ENCODE peak calls at places on chromosomes 3 and 15, in six cellular contexts. One of them, this sample, is unnamed.

GRCh38 chr15:60052796-60053195 is 48.7 kb downstream of the FOXB1 start:
- DNase-seq in type B pancreatic cell: no peak
- DNase-seq in aorta: no peak
- DNase-seq in RWPE1: peak; percentile 45
- DNase-seq in NCI-H2081: no peak
- DNase-seq in H1: no peak
- DNase-seq in this sample: peak; percentile 46

GRCh38 chr3:11136871-11137626 is 17.2 kb upstream of the HRH1 start:
- DNase-seq in H1: no peak
- DNase-seq in type B pancreatic cell: no peak
- DNase-seq in RWPE1: peak; percentile 99
- DNase-seq in NCI-H2081: no peak
- DNase-seq in aorta: peak; percentile 88
- DNase-seq in this sample: peak; percentile 100

GRCh38 chr15:75775296-75776074 is 62.8 kb upstream of the CSPG4 start:
- DNase-seq in aorta: no peak
- DNase-seq in type B pancreatic cell: peak; percentile 66
- DNase-seq in RWPE1: peak; percentile 26
- DNase-seq in H1: no peak
- DNase-seq in NCI-H2081: no peak
- DNase-seq in this sample: no peak

GRCh38 chr3:62718515-62719320 is 156.5 kb downstream of the CADPS start:
- DNase-seq in NCI-H2081: peak; percentile 8
- DNase-seq in type B pancreatic cell: no peak
- DNase-seq in aorta: no peak
- DNase-seq in H1: no peak
- DNase-seq in RWPE1: peak; percentile 74
- DNase-seq in this sample: peak; percentile 49

GRCh38 chr3:124529826-124530571 is 200.3 kb upstream of the UMPS start:
- DNase-seq in NCI-H2081: no peak
- DNase-seq in aorta: no peak
- DNase-seq in type B pancreatic cell: no peak
- DNase-seq in H1: no peak
- DNase-seq in RWPE1: no peak
- DNase-seq in this sample: no peak

GRCh38 chr3:37718647-37719046 is 143.0 kb upstream of the CTDSPL start:
- DNase-seq in type B pancreatic cell: no peak
- DNase-seq in aorta: no peak
- DNase-seq in RWPE1: no peak
- DNase-seq in H1: no peak
- DNase-seq in NCI-H2081: no peak
- DNase-seq in this sample: no peak

GRCh38 chr3:170641510-170642236 is 55.8 kb upstream of the SLC7A14 start:
- DNase-seq in H1: no peak
- DNase-seq in RWPE1: no peak
- DNase-seq in aorta: no peak
- DNase-seq in type B pancreatic cell: no peak
- DNase-seq in NCI-H2081: no peak
- DNase-seq in this sample: no peak

GRCh38 chr3:107241217-107241616 is 136.0 kb upstream of the CCDC54 start:
- DNase-seq in NCI-H2081: peak; percentile 13
- DNase-seq in type B pancreatic cell: no peak
- DNase-seq in aorta: peak; percentile 60
- DNase-seq in RWPE1: peak; percentile 54
- DNase-seq in H1: no peak
- DNase-seq in this sample: no peak

GRCh38 chr15:55526559-55527036 is 18.6 kb upstream of the DNAAF4 start:
- DNase-seq in type B pancreatic cell: no peak
- DNase-seq in NCI-H2081: no peak
- DNase-seq in RWPE1: peak; percentile 28
- DNase-seq in H1: no peak
- DNase-seq in aorta: no peak
- DNase-seq in this sample: no peak

GRCh38 chr3:99895106-99895705 is 77.5 kb downstream of the CMSS1 start:
- DNase-seq in aorta: no peak
- DNase-seq in RWPE1: no peak
- DNase-seq in H1: no peak
- DNase-seq in NCI-H2081: no peak
- DNase-seq in type B pancreatic cell: no peak
- DNase-seq in this sample: no peak